ENCODE peak calls at places on chromosomes 4 and X, in seven cellular contexts. G is suprapubic skin, E is adrenal gland, X is thyroid gland, V is A549, H is heart left ventricle, N is mesendoderm. Y is an unnamed sample.

GRCh38 chrX:97332963-97333362 is 449.3 kb downstream of the RPA4 start:
- DNase-seq in G (no peak), E (no peak), X (no peak), V (no peak), H (no peak), N (no peak), Y (no peak)

GRCh38 chr4:157096439-157096838 is 20.5 kb downstream of the GLRB start:
- DNase-seq in G (no peak), E (no peak), X (no peak), V (no peak), H (no peak), N (no peak), Y (no peak)

GRCh38 chr4:94559351-94559806 is 107.6 kb downstream of the PDLIM5 start:
- DNase-seq in G (no peak), E (no peak), X (no peak), V (no peak), H (no peak), N (no peak), Y (no peak)

GRCh38 chr4:61866357-61867030 is 666.4 kb downstream of the ADGRL3 start:
- DNase-seq in G (no peak), E (no peak), X (no peak), V (no peak), H (no peak), N (no peak), Y (no peak)

GRCh38 chr4:53680168-53680567 is 88.9 kb upstream of the LNX1 start:
- DNase-seq in G (no peak), E (no peak), X (no peak), V (no peak), H (no peak), N (no peak), Y (no peak)

GRCh38 chr4:111334356-111334755 is 711.5 kb upstream of the PITX2 start:
- DNase-seq in G (no peak), E (no peak), X (no peak), V (no peak), H (no peak), N (no peak), Y (no peak)

GRCh38 chrX:150643958-150644357 is 49.2 kb upstream of the MTMR1 start:
- DNase-seq in G (no peak), E (no peak), X (no peak), V (no peak), H (no peak), N (no peak), Y (no peak)

GRCh38 chr4:77251751-77252150 is 94.7 kb downstream of the CCNG2 start:
- DNase-seq in G (no peak), E (no peak), X (no peak), V (no peak), H (no peak), N (no peak), Y (no peak)

GRCh38 chr4:168877779-168878491 is 132.1 kb downstream of the CBR4 start:
- DNase-seq in G (no peak), E (peak), X (peak), V (no peak), H (peak), N (peak), Y (peak)

GRCh38 chr4:2347190-2347589 is 71.3 kb downstream of the ZFYVE28 start:
- DNase-seq in G (no peak), E (no peak), X (no peak), V (no peak), H (no peak), N (no peak), Y (no peak)

GRCh38 chr4:188110036-188110435 is 633 bp upstream of the TRIML2 start:
- DNase-seq in G (no peak), E (no peak), X (no peak), V (peak), H (no peak), N (peak), Y (no peak)

GRCh38 chr4:182825786-182826185 is 91.4 kb downstream of the DCTD start:
- DNase-seq in G (no peak), E (no peak), X (peak), V (no peak), H (no peak), N (no peak), Y (no peak)

GRCh38 chr4:182973421-182974340 is 56.5 kb upstream of the DCTD start:
- DNase-seq in G (no peak), E (no peak), X (no peak), V (no peak), H (no peak), N (no peak), Y (no peak)

GRCh38 chr4:69497081-69497480 is 1.4 kb upstream of the UGT2B4 start:
- DNase-seq in G (no peak), E (no peak), X (no peak), V (no peak), H (no peak), N (peak), Y (no peak)

GRCh38 chr4:151427268-151427667 is 18.3 kb downstream of the FHIP1A start:
- DNase-seq in G (no peak), E (no peak), X (no peak), V (no peak), H (no peak), N (no peak), Y (no peak)

GRCh38 chr4:147110473-147110872 is 164.8 kb upstream of the TTC29 start:
- DNase-seq in G (no peak), E (no peak), X (no peak), V (no peak), H (no peak), N (no peak), Y (peak)

GRCh38 chr4:187302456-187302855 is 578.8 kb upstream of the FAT1 start:
- DNase-seq in G (no peak), E (no peak), X (no peak), V (no peak), H (no peak), N (no peak), Y (no peak)

GRCh38 chr4:38943355-38943754 is 75.7 kb downstream of the FAM114A1 start:
- DNase-seq in G (no peak), E (peak), X (no peak), V (no peak), H (peak), N (no peak), Y (no peak)

GRCh38 chr4:105154576-105154975 is 7.9 kb downstream of the TET2 start:
- DNase-seq in G (no peak), E (no peak), X (no peak), V (no peak), H (no peak), N (peak), Y (no peak)

GRCh38 chrX:37350034-37350365 is 836 bp downstream of the PRRG1 start:
- DNase-seq in G (no peak), E (no peak), X (no peak), V (peak), H (no peak), N (no peak), Y (no peak)

GRCh38 chrX:37348237-37349130 is 680 bp upstream of the PRRG1 start:
- DNase-seq in G (no peak), E (no peak), X (peak), V (no peak), H (no peak), N (no peak), Y (no peak)

GRCh38 chrX:37353646-37354045 is 4.5 kb downstream of the PRRG1 start:
- DNase-seq in G (no peak), E (no peak), X (no peak), V (no peak), H (no peak), N (no peak), Y (no peak)

GRCh38 chrX:37347420-37347819 is 1.7 kb upstream of the PRRG1 start:
- DNase-seq in G (no peak), E (no peak), X (peak), V (no peak), H (peak), N (peak), Y (peak)

DNA sequence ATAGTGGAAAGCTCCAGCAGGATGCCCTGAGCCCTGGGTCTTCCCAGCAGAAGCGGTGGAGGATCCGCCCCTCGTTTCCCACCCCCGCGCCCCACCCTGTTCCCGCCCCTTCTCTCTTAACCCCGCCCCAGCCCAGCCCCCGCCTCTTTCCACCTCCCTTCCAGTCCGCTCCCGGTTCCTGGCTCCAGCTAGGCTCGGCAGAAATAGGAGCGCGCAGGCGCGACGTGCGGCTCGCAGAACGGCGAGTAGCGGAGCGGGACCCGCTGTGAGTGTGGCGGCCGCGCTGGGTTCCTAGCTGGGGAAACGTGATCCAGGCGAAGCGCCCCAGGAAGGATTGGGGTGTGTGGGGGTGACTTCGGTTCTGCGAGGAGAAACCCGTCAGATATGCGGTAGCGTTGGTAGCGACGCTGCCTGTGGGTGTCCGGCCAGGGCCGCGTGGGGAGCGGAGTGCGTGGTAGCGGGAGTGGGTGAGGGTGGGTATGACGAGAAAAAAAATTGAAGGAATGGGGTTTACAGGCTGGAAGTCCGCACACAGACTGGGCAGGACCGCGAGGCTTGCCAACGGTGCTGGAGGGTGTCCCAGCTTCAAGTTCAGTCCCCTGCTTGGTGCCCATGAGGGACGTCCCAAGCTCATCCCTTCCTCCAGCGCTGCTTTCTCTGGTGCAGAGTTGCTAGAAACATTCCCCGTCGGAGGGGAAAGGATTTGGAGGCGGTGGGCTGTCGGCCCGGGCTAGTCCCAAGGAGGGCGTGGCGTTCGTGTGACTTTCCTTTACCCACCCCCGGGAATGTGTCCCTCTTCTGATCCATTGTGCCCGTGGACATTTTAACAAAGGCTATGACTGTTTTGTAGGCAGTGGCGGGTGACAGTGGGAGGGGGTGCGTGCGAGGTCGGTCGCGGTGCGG is at the start of gene PRRG1:
- DNase-seq in G (peak), E (peak), X (peak), V (peak), H (peak), N (peak), Y (peak)
- H3K27ac ChIP-seq in G (peak), E (peak), X (peak), V (peak), H (peak), N (no peak), Y (peak)

GRCh38 chrX:47572773-47573333 is 9.4 kb upstream of the TIMP1 start:
- DNase-seq in G (no peak), E (no peak), X (no peak), V (no peak), H (no peak), N (no peak), Y (no peak)
- H3K27ac ChIP-seq in G (no peak), E (no peak), X (no peak), V (no peak), H (peak), N (peak), Y (no peak)

GRCh38 chr4:139660518-139661149 is 5.0 kb upstream of the MGST2 start:
- DNase-seq in G (no peak), E (no peak), X (no peak), V (no peak), H (no peak), N (no peak), Y (no peak)

GRCh38 chr4:139658983-139659382 is 6.6 kb upstream of the MGST2 start:
- DNase-seq in G (no peak), E (no peak), X (no peak), V (no peak), H (no peak), N (no peak), Y (no peak)

GRCh38 chr4:139656614-139657486 is 8.8 kb upstream of the MGST2 start:
- DNase-seq in G (no peak), E (peak), X (peak), V (peak), H (peak), N (peak), Y (peak)

GRCh38 chr4:139658185-139658584 is 7.4 kb upstream of the MGST2 start:
- DNase-seq in G (no peak), E (no peak), X (no peak), V (no peak), H (no peak), N (no peak), Y (no peak)

DNA sequence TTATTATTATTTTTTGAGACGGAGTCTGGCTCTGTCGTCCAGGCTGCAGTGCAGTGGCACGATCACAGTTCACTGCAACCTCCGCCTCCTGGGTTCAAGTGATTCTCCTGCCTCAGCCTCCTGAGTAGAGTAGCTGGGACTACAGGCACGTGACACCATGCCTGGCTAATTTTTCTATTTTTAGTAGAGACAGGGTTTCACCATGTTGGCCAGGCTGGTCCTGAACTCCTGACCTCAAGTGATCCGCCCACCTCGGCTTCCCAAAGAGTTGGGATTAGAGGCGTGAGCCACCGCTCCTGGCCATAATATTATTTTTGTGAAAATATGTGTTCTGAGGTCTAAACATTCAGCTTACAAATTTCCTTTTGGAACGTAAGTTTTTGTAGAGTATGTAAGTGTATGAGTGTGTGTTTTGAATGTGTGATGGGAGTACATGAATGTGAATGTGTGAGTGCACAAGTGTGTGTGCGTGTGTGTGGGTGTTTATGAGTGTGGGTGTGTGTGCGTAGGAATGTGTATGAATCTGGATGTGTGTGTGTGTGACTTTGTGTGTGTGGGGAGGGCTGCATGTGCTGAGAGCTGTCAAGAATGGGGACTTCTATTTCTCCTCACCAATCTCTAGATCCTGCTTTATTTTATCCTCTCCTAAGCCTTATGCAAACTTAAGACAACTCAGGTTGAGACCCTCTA is 5.7 kb upstream of the MGST2 start:
- DNase-seq in G (no peak), E (no peak), X (no peak), V (no peak), H (no peak), N (no peak), Y (no peak)
- H3K27ac ChIP-seq in G (no peak), E (no peak), X (no peak), V (no peak), H (no peak), N (no peak), Y (no peak)

DNA sequence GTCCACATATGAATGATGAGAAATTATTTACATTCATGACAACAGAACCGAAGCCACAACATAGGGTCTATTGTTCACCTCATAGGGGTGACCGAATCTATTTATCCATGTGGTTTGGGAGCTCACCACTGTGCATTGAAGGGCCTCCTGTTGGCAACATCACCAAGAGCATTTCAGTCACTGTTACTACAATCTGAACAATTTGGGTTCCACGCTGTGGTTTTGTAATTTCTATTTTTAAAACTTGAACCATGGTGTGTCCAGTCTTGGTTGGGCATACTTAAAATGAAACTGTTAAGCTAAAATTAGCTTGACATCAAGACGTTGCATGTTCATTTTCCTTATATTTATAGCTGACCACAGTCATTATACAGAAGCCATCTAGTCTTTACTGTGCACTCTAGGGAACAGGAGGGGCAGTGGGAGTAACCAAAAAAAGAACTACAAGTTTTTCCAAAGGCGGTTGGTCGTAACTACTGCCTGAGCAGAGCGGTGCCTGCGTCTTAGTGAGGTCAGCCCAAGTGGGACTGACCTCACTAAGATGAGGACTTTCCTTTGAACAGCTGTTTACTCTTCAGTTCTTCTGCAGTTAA is 192.1 kb downstream of the SPRY1 start:
- DNase-seq in G (no peak), E (no peak), X (no peak), V (peak), H (peak), N (no peak), Y (no peak)
- H3K27ac ChIP-seq in G (peak), E (no peak), X (no peak), V (peak), H (peak), N (no peak), Y (no peak)

GRCh38 chr4:152981278-152981677 is 45.2 kb downstream of the FHDC1 start:
- DNase-seq in G (no peak), E (no peak), X (peak), V (no peak), H (no peak), N (no peak), Y (no peak)
- H3K27ac ChIP-seq in G (no peak), E (no peak), X (no peak), V (peak), H (no peak), N (no peak), Y (no peak)